ENCODE peak calls at places on chromosomes 11 and 22, in four cellular contexts. H is mesenchymal stem cell, M is neuronal stem cell, B is HCT116. X is an unnamed sample.

GRCh38 chr11:68066742-68067141 is 27.9 kb downstream of the TCIRG1 start:
- DNase-seq in H (no peak), M (no peak), B (no peak), X (no peak)

GRCh38 chr22:50432131-50432870 is 42.5 kb downstream of the SBF1 start:
- DNase-seq in H (no peak), M (no peak), B (no peak), X (peak; percentile 61)

GRCh38 chr22:33853200-33854097 is 66.8 kb downstream of the LARGE1 start:
- DNase-seq in H (peak; percentile 89), M (no peak), B (no peak), X (peak; percentile 95)

GRCh38 chr22:32591620-32592019 is 117.0 kb downstream of the FBXO7 start:
- DNase-seq in H (peak; percentile 96), M (no peak), B (no peak), X (peak; percentile 78)

GRCh38 chr11:58574851-58575250 is 805 bp downstream of the LPXN start:
- DNase-seq in H (peak; percentile 10), M (no peak), B (no peak), X (peak; percentile 71)

GRCh38 chr11:45402049-45402630 is 116.0 kb upstream of the SYT13 start:
- DNase-seq in H (no peak), M (no peak), B (no peak), X (no peak)

GRCh38 chr11:126432065-126432461 is 76.6 kb downstream of the ST3GAL4 start:
- DNase-seq in H (no peak), M (no peak), B (no peak), X (no peak)

GRCh38 chr11:95577716-95578460 is 211.7 kb downstream of the FAM76B start:
- DNase-seq in H (peak; percentile 68), M (no peak), B (no peak), X (no peak)

GRCh38 chr11:130772266-130773227 is 143.7 kb downstream of the SNX19 start:
- DNase-seq in H (peak; percentile 97), M (no peak), B (no peak), X (peak; percentile 72)

GRCh38 chr11:63478896-63479295 is 12.1 kb downstream of the PLAAT5 start:
- DNase-seq in H (peak; percentile 82), M (peak; percentile 49), B (peak; percentile 68), X (peak; percentile 67)

GRCh38 chr22:18024276-18024939 is at the start of gene MICAL3:
- DNase-seq in H (peak; percentile 66), M (peak; percentile 54), B (peak; percentile 34), X (peak; percentile 96)

GRCh38 chr11:33060271-33060670 is 20.9 kb downstream of the TCP11L1 start:
- DNase-seq in H (no peak), M (no peak), B (no peak), X (no peak)

GRCh38 chr22:37453696-37454095 is 26.4 kb upstream of the ELFN2 start:
- DNase-seq in H (no peak), M (no peak), B (no peak), X (no peak)

DNA sequence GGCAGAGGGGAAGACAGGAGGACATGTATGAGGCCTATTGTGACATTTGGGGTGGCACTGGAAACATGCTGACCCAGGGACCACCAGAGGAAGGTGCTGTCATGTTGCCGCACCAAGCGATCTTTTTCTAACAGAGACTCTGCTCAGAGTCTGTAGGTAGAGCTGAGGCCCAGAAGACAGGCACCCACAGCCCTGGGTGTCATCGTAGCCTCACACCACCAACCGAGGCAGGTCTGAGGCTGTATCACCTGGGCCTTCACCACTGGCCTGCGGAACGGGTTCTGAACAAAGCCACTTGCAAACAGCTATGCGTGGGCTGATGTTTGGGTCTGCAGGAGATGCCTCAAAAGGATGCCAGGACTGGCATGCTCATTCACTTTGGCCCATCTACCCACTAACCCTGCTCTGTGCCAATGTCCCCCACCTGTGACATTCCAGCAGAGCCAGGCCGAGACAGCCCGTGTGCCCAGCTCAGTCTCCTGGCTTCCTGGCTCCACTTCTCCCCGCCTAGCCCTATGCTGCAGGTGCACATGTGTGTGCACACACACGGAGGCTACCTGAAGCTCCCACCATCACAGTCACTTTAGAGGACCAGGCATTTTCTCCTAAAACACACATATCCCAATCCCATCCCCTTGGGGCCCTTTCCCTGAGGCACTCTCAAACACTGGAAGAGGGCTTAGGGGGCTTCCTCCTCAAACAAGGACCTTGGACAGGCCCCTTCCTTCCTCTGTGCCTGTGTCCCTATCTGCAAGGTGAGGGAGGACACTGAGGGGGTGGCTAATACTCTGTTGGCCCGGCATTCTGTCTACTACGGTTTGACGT is 3.6 kb downstream of the TRIM29 start:
- DNase-seq in H (no peak), M (no peak), B (no peak), X (peak; percentile 31)
- H3K4me2 ChIP-seq in H (no peak overlapping the region), M (no peak overlapping the region), B (no peak overlapping the region), X (no peak overlapping the region)

DNA sequence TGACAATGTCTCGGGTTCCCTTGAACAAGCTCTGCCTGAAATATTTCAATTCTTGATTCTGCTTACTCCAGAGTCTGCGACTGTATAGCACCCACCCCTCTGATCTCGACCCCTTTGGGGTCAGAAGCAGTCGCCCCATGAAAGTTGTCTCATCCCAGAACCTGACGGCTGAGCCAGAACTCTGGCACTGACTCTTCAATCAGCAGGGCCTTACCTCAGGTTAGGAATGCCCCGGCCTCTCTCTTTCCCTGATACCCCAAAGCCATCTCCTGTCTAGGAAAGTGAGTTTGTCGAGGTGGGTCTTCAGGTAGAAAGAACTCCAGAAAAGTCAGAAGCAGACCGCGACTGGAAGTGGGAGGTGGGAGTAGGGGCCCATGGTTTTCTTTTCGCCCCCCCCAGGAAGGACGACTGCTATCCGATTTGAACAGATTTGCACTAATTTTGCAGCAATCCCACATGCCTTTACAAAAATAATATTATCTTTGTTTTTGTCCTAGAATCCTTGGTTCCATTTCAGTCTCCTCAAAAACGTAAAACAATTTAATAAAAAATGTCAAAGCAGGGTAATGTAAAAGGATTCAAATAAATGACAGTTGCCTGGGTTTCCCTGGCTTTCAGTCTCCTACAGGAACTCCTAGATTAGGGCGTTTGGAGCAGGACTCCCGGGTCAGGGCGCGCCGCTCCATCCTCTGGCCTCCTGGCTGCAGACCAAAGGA is 898 bp upstream of the ROBO3 start:
- DNase-seq in H (no peak), M (no peak), B (no peak), X (no peak)
- H3K4me1 ChIP-seq in H (peaks cover 29% of the 10 kb centered on the region), M (peaks cover 10% of the 10 kb centered on the region), B (peaks cover 4% of the 10 kb centered on the region), X (peaks cover 6% of the 10 kb centered on the region)

GRCh38 chr22:45971389-45972028 is 5.5 kb downstream of the WNT7B start:
- DNase-seq in H (peak; percentile 14), M (no peak), B (no peak), X (peak; percentile 89)
- H3K4me2 ChIP-seq in H (peak overlapping the region; percentile 80), M (peak overlapping the region; percentile 59), B (no peak overlapping the region), X (peak overlapping the region; percentile 72)

GRCh38 chr22:40001104-40001503 is 6.3 kb downstream of the FAM83F start:
- DNase-seq in H (no peak), M (no peak), B (no peak), X (no peak)

GRCh38 chr22:40000171-40000570 is 5.4 kb downstream of the FAM83F start:
- DNase-seq in H (no peak), M (no peak), B (no peak), X (no peak)

GRCh38 chr22:40004836-40005235 is 10.1 kb downstream of the FAM83F start:
- DNase-seq in H (no peak), M (no peak), B (no peak), X (peak; percentile 62)

GRCh38 chr22:40001800-40002577 is 7.2 kb downstream of the FAM83F start:
- DNase-seq in H (no peak), M (no peak), B (no peak), X (peak; percentile 22)

DNA sequence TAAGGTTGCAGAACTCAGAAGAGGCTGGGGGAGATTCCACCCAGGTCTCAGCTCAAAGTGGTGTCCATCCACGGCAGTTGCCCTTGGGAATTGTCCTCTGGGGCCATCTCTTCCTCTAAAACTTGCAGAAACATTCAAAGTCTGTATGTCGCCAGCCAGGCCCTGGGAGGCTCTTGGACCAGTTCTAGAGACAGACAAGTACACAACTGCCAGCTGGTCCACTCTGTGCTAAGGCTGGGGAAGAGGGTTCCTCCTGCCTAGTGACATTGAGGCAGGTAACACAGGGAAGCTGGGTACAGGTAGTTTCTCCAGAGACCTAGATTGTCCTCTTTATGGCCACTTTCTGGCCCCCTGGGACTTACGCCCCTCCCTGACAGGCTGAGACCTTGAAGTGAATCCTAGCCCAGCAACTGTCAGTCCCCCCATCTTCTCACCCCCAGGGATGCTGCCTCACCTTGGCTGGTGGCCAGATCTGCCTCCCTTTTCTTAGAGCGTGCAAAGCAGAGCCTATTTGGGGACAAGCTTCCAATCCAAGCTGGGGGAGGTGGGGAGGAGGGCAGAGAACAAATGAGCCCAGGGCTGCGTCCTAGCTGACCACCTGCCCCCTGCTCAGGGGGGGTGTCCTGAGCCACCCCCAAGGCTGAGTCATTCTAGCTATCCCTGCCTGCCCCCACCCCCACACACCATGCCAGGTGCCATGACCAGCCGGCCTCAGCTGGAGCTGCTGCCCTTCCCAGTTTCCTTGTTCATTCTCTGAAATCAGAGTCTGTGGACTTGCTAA is 8.4 kb downstream of the FAM83F start:
- DNase-seq in H (no peak), M (no peak), B (no peak), X (no peak)
- H3K4me1 ChIP-seq in H (peaks cover 25% of the 10 kb centered on the region), M (peaks cover 16% of the 10 kb centered on the region), B (peaks cover 5% of the 10 kb centered on the region), X (no peaks in the 10 kb centered on the region)

DNA sequence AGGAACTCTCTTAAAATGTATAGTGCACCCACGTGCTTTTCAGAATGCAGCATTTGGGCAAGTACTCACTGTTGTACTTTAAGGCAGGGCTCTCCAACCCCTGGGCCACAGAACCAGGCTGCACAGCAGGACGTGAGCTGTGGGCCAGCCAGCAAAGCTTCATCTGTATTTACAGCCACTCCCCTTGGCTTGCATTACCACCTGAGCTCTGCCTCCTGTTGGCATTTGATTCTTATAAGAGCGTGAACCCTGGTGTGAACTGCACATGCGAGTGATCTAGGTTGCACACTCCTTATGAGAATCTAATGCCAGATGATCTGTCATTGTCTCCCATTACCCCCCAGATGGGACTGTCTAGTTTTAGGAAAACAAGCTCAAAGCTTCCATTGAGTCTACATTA is 3.0 kb downstream of the C11orf58 start:
- DNase-seq in H (no peak), M (no peak), B (no peak), X (no peak)
- H3K4me2 ChIP-seq in H (no peak overlapping the region), M (no peak overlapping the region), B (no peak overlapping the region), X (peak overlapping the region; percentile 3)

X was measured in osteoblast.